ENCODE peak calls at places on chromosome 1, in five cellular contexts. J, G, C, O and W are unnamed samples.

GRCh38 chr1:4658643-4659042 is 4.2 kb downstream of the AJAP1 start:
- DNase-seq in J (no peak), G (no peak), C (no peak), O (no peak), W (no peak)

GRCh38 chr1:184027751-184028682 is 9.5 kb downstream of the COLGALT2 start:
- DNase-seq in J (no peak), G (no peak), C (no peak), O (no peak), W (no peak)

GRCh38 chr1:40907899-40908298 is 45.7 kb upstream of the CITED4 start:
- DNase-seq in J (no peak), G (no peak), C (no peak), O (no peak), W (no peak)

GRCh38 chr1:36542962-36543515 is 60.3 kb upstream of the CSF3R start:
- DNase-seq in J (no peak), G (no peak), C (no peak), O (no peak), W (no peak)

GRCh38 chr1:207647966-207648906 is 3.3 kb downstream of the CR1L start:
- DNase-seq in J (no peak), G (no peak), C (no peak), O (no peak), W (no peak)

GRCh38 chr1:67495327-67495726 is 65.1 kb upstream of the SERBP1 start:
- DNase-seq in J (no peak), G (no peak), C (no peak), O (no peak), W (no peak)

GRCh38 chr1:206656936-206657335 is 21.6 kb downstream of the DYRK3 start:
- DNase-seq in J (no peak), G (no peak), C (no peak), O (no peak), W (no peak)

GRCh38 chr1:206739411-206740076 is 31.0 kb upstream of the IL19 start:
- DNase-seq in J (peak; percentile 33), G (no peak), C (no peak), O (no peak), W (no peak)

GRCh38 chr1:22362626-22363402 is 88.8 kb upstream of the ZBTB40 start:
- DNase-seq in J (no peak), G (no peak), C (no peak), O (no peak), W (no peak)

GRCh38 chr1:45018599-45019230 is 6.7 kb downstream of the UROD start:
- DNase-seq in J (peak; percentile 53), G (no peak), C (no peak), O (peak; percentile 42), W (no peak)

GRCh38 chr1:19734472-19734999 is 65.2 kb downstream of the TMCO4 start:
- DNase-seq in J (peak; percentile 27), G (no peak), C (no peak), O (no peak), W (no peak)

GRCh38 chr1:31828341-31828740 is 12.5 kb upstream of the SPOCD1 start:
- DNase-seq in J (no peak), G (no peak), C (no peak), O (no peak), W (no peak)

GRCh38 chr1:35454616-35455015 is 102.6 kb downstream of the KIAA0319L start:
- DNase-seq in J (peak; percentile 94), G (no peak), C (no peak), O (no peak), W (no peak)

DNA sequence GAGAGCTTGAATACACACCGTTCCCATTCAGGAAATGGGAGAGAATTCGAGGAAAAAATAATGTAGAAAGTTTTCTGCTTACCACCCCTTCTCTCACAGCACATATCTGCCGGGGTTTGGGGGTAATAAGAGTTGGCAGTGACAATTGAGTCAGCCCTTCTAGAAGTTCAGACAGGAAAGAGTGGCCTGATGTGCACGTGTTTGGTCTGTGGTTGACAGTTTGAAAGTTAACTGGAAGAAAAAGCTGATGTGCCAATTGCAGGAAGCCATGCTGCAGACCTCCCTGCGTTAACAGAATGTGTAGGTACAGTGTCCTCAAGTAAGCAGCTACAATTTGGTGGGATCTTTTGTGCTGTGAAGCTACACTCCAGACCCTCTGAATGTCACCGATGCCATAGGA is 50.9 kb downstream of the DHX9 start:
- DNase-seq in J (no peak), G (no peak), C (no peak), O (no peak), W (no peak)
- TF ChIP-seq POLR2A in J (no peak), G (no peak), C (no peak), O (no peak), W (no peak)

GRCh38 chr1:147083919-147084272 is 88.4 kb downstream of the PRKAB2 start:
- DNase-seq in J (no peak), G (no peak), C (no peak), O (no peak), W (no peak)
- TF ChIP-seq POLR2A in J (no peak), G (no peak), C (no peak), O (no peak), W (no peak)

GRCh38 chr1:148328884-148329283 is 154.2 kb downstream of the PPIAL4G start:
- DNase-seq in J (no peak), G (no peak), C (no peak), O (no peak), W (no peak)

GRCh38 chr1:148333875-148334338 is 149.2 kb downstream of the PPIAL4G start:
- DNase-seq in J (no peak), G (no peak), C (no peak), O (no peak), W (no peak)

DNA sequence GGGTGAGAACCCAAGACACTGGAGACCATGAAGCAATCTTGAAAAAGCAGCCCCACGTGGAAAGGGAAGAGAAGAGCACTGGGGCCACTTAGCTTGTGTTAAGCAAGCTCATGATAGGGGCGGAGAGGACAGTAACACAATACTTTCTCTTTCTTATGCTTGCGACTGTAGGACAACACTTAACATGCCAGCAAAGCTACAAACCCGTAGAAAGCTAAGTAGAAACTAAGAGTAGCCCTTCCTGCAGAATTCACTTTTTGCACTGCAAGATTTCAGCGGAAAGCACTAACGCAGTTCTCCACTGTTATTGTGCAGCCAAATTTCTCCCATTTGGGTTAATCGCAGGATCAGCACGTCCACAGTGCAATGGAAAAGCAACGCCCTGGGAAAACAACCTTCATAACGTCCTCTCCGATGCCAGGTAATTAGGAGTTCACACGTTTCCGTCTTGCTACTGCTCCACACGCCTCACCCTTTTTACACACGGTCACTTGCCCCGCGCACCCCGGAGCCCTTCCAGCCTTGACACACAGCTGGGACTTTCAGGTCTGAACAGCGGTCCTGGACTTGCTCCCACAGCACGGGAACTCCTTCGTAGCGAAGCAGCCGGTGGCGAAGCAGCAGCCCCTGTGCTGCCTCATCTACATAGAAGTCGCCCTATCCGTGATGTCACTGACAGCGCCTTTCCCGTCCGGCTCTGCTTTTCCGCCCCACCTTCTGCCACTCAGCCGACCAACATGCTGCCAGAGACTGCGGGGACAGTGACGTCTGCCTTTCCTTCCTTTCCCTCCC is 148.6 kb downstream of the PPIAL4G start:
- DNase-seq in J (peak; percentile 81), G (no peak), C (peak; percentile 55), O (peak; percentile 44), W (peak; percentile 18)
- TF ChIP-seq POLR2A in J (peak; percentile 99), G (peak; percentile 86), C (peak; percentile 50), O (no peak), W (peak; percentile 61)

DNA sequence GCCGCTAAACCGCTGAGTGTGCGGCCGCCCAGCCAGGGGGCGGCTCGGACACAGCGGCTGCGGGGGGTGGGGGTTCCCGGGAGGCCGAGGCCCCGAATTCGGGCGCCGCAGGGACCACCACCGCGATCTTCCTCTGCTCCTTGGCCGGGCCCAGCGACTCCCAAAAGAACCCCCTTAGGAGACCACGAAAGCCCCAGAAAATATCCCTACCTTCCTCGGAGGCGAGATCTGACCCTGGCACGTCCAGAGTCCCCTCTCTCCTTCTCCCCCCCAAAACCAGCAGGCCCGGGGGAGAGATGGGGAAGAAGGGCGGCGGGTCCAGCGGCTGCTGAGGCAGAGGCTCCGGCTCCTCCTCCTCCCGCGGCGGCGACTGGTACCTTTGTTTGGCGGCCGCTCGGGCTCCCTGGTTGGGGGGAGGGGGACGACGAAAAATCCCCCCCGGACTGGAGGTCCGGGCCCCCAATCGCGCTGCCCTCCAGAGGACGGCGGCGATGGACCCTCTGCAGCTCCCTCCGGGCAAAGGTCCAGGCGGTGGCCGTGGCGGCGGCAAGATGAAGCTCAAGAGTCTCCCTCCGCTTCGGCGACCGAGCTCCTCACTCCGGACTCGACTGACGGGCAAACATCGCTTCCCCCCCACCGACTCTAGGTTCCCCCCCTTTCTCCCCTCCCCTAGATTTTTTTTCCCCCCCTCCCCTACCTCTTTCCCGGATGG is at the start of gene ARID4B:
- DNase-seq in J (no peak), G (peak; percentile 56), C (peak; percentile 82), O (peak; percentile 91), W (no peak)
- TF ChIP-seq POLR2A in J (no peak), G (peak; percentile 70), C (peak; percentile 80), O (peak; percentile 84), W (peak; percentile 73)

DNA sequence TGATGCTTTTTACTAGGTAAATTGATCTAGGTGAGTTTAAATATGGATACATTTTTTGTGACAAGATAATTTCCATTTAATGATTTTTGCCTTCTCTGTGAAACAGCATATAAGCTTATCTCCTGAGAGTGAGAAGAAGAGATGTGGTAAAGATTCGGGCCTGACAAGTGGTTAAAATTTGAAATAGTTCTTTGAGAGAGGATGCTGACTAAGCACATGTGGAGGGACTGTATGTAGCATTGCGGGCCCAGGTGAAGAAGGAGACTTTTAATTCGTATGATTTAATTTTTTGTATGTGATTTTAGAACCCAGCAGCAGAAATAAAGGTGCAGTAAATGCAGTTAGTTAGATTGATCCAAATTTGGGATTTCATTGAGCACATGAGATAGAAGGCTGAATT is 51.9 kb downstream of the RPRD2 start:
- DNase-seq in J (no peak), G (no peak), C (no peak), O (no peak), W (no peak)
- TF ChIP-seq POLR2A in J (no peak), G (no peak), C (no peak), O (no peak), W (no peak)

DNA sequence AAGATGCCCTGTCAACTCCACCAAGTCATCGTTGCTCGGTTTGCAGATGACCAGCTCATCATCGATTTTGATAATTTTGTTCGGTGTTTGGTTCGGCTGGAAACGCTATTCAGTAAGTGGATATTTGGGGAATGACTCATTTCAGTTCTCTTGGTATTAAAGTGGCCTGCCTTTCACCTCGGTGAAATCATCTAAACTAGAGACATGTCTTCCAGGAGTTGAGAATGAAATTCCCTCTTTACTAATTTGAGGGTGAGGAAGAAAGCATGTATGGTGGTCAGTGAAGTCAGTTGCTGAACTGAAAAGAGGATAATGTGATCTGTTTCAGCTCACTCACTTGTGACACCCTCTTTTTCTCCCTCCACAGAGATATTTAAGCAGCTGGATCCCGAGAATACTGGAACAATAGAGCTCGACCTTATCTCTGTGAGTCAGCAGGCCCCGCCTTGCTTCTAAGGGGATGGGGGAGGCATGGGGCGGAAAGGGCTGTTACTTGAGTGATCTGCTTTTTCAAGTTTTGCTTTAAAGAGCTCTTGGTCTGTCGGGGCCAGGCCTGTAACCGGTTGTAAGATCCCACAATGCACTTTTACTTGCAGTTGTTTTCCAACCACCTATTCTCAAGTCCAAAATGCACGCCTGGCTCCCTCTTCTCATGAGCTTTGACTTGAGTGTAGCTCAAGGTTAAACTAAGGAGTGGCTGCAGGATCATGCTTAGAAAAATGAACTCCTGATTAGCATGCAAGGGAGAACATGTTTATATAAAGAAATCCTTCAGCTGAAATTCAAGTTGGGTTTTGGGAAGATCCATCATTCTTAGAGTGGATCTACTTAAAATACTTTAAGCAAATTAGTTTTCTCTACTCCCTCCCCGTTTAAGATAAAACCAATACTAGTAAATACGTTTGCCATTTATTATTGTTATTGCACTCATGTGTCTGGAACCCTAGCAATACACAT is 59.8 kb downstream of the CAPN2 start:
- DNase-seq in J (peak; percentile 91), G (no peak), C (peak; percentile 64), O (peak; percentile 74), W (peak; percentile 39)
- TF ChIP-seq POLR2A in J (peak; percentile 21), G (no peak), C (no peak), O (no peak), W (no peak)